ENCODE peak calls at places on chromosomes 11 and 22, in seven cellular contexts. B is ovary, D is bronchial epithelial cell, C is brain microvascular endothelial cell, I is upper lobe of right lung, Z is choroid plexus epithelial cell, F is fibroblast of lung. M is an unnamed sample.
A peak's percentile ranks its signal among the peaks of the same experiment; 100 is the strongest.

GRCh38 chr22:29702931-29703594 is 16.7 kb upstream of the CABP7 start:
- DNase-seq in F (no peak), B (no peak), C (no peak), D (no peak), I (peak; percentile 85), Z (no peak), M (no peak)

GRCh38 chr22:48288541-48288940 is 1526.1 kb downstream of the TBC1D22A start:
- DNase-seq in C (no peak), F (no peak), D (no peak), I (no peak), B (no peak), Z (no peak), M (no peak)

GRCh38 chr11:33444835-33445594 is 187.8 kb downstream of the HIPK3 start:
- DNase-seq in Z (peak; percentile 14), F (no peak), C (peak; percentile 1), B (no peak), I (no peak), D (peak; percentile 16), M (peak; percentile 54)

GRCh38 chr11:91755526-91755925 is 469.1 kb upstream of the FAT3 start:
- DNase-seq in I (no peak), C (no peak), Z (no peak), B (no peak), D (no peak), F (no peak), M (no peak)

GRCh38 chr11:45048313-45048841 is 97.7 kb upstream of the TP53I11 start:
- DNase-seq in Z (no peak), C (no peak), F (no peak), I (no peak), D (no peak), B (no peak), M (peak; percentile 83)

GRCh38 chr11:131688056-131688693 is 317.8 kb downstream of the NTM start:
- DNase-seq in Z (peak; percentile 66), B (no peak), C (peak; percentile 36), I (peak; percentile 76), F (peak; percentile 48), D (peak; percentile 10), M (peak; percentile 62)

GRCh38 chr11:129702410-129703390 is 112.9 kb upstream of the TMEM45B start:
- DNase-seq in B (no peak), Z (no peak), F (no peak), C (no peak), I (no peak), D (peak; percentile 75), M (no peak)

GRCh38 chr22:48575567-48576332 is 1251.9 kb downstream of the BRD1 start:
- DNase-seq in C (no peak), B (no peak), D (no peak), F (no peak), I (no peak), Z (no peak), M (no peak)

GRCh38 chr11:115112779-115113178 is 391.4 kb downstream of the CADM1 start:
- DNase-seq in D (no peak), C (no peak), F (no peak), I (no peak), Z (no peak), B (no peak), M (no peak)

GRCh38 chr22:27312567-27313507 is 488.7 kb downstream of the MN1 start:
- DNase-seq in Z (no peak), F (no peak), B (no peak), C (peak; percentile 11), D (no peak), I (no peak), M (no peak)

GRCh38 chr11:29312817-29313216 is 704.0 kb downstream of the KCNA4 start:
- DNase-seq in D (peak; percentile 98), I (no peak), F (peak; percentile 39), B (no peak), C (peak; percentile 67), Z (peak; percentile 62), M (peak; percentile 35)

GRCh38 chr11:69636512-69636866 is 4.5 kb upstream of the CCND1 start:
- DNase-seq in Z (peak; percentile 96), F (peak; percentile 90), B (peak; percentile 59), D (peak; percentile 35), I (peak; percentile 86), C (peak; percentile 89), M (peak; percentile 92)
- H3K4me3 ChIP-seq in Z (peak overlapping the region; percentile 96), F (peak overlapping the region; percentile 3), B (peak overlapping the region; percentile 3), D (peak overlapping the region; percentile 61), I (peak overlapping the region; percentile 55), C (peak overlapping the region; percentile 43), M (peak overlapping the region; percentile 31)

DNA sequence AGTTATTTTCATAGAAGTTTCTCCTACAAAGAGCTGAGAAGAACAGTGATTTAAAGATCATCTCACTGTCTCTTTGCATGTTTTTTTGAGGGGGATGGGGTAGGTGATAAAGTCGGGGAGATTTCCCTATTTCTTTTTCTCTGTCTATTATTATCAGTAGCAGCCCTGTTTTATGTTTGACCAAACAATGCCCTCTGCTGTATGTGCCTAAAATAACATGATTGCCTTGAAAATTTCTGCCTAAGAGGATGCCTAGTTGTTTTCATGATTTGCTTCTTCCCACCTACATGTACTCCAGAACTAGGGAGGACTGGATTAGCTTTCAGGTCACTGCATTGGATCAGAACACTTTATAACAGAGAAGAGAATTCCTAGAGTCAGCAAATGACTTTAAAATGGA is 1330.2 kb downstream of the LRRC4C start:
- DNase-seq in F (no peak), B (no peak), C (no peak), Z (peak; percentile 5), D (no peak), I (no peak), M (peak; percentile 3)
- TF ChIP-seq CTCF in F (no peak), B (no peak), C (no peak), Z (peak; percentile 7), D (no peak), I (peak; percentile 36), M (no peak)

GRCh38 chr11:57306941-57307598 is 17.7 kb downstream of the TNKS1BP1 start:
- DNase-seq in F (no peak), D (no peak), B (no peak), I (no peak), Z (no peak), C (no peak), M (no peak)
- H3K4me3 ChIP-seq in F (no peak overlapping the region), D (peak overlapping the region; percentile 1), B (no peak overlapping the region), I (peak overlapping the region; percentile 5), Z (no peak overlapping the region), C (no peak overlapping the region), M (no peak overlapping the region)

GRCh38 chr22:19036229-19036522 is 86.0 kb downstream of the DGCR2 start:
- DNase-seq in C (no peak), D (no peak), F (no peak), B (no peak), I (no peak), Z (no peak), M (no peak)

GRCh38 chr22:19038164-19038546 is 84.1 kb downstream of the DGCR2 start:
- DNase-seq in D (no peak), Z (no peak), I (no peak), B (no peak), F (no peak), C (no peak), M (no peak)

GRCh38 chr22:19035474-19036228 is 86.6 kb downstream of the DGCR2 start:
- DNase-seq in F (peak; percentile 8), B (no peak), D (no peak), I (peak; percentile 58), Z (peak; percentile 11), C (no peak), M (no peak)

GRCh38 chr22:19037282-19038163 is 84.7 kb downstream of the DGCR2 start:
- DNase-seq in I (peak; percentile 61), Z (no peak), C (no peak), D (no peak), B (no peak), F (no peak), M (no peak)

DNA sequence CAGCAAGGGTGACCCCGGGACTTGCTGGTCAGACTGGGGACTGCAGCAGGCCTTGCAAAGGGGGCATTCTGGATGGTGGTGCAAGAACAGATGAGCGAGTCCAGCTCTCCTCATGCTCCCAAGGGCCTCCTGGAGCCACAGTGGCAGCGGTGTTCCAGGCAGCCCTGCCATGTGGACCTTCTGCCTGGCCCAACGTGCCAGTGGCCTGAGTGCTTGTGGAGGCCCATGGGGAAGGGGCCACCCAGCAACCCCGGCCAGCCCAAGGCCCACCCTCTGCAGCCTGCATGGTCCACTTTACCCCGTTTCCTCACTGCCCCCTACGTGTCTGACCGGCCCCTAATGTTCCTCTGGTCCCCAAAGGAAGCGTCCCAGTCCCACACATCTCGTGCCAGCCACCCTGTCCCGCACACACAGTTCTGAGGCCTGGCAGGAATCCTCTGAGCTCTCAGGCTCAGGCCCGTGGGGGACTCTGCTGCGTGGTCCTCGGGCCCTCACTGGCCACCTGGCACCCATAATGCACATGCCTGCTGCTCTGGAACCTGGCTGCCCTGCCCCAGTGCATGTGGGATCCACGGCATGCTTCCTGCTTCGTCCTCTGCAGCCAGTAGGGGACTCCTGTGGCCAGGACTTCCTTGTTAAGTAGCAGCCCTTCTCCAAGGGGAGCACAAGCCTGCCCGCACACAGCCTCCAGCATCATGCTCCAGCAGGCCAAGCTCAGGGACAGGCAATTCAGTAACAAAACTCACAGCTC is 85.5 kb downstream of the DGCR2 start:
- DNase-seq in B (no peak), F (peak; percentile 12), C (no peak), D (no peak), Z (peak; percentile 26), I (peak; percentile 53), M (peak; percentile 14)
- TF ChIP-seq CTCF in B (no peak), F (no peak), C (peak; percentile 42), D (peak; percentile 17), Z (peak; percentile 39), I (no peak), M (no peak)

DNA sequence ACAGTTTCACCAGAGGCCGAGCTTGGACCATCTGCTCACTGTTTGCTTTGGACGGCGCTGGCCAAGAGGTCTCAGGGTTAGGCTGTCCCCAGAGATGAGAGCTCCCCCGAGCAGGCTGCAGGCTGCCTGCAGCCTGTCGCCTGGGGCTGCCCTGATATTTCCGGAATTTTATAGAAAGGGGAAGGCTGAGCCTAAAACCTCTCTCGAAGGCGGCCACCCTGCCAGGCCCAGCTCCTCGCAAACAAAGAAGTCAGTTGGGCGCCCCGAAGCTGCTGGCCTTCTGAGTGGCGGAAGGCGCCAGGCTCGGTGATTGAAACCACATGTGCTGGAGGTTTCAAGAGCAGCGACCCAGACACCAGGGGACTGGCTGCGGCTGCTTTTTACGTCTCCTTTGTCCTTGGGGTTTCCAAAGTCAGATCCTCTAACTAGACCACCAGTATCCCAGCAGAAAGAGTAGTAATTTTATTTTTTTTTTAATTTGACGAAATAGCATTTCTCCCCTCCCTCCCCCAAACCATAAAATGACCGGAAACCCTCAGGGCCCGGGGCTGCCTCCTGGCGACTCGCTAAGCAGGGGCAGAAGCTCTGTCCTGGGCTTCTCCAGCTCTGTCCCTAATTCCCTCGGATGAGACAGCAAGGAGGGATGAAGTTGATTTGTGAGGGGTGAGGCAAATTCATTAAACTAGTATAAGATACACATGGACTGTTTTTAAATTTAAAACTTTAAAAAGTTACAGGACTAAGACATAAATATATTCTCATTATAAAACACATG is 57.4 kb downstream of the CLMP start:
- DNase-seq in B (peak; percentile 84), D (no peak), F (peak; percentile 88), C (peak; percentile 46), Z (peak; percentile 75), I (peak; percentile 79), M (peak; percentile 80)
- H3K4me3 ChIP-seq in B (no peak overlapping the region), D (no peak overlapping the region), F (peak overlapping the region; percentile 7), C (no peak overlapping the region), Z (peak overlapping the region; percentile 34), I (no peak overlapping the region), M (no peak overlapping the region)

DNA sequence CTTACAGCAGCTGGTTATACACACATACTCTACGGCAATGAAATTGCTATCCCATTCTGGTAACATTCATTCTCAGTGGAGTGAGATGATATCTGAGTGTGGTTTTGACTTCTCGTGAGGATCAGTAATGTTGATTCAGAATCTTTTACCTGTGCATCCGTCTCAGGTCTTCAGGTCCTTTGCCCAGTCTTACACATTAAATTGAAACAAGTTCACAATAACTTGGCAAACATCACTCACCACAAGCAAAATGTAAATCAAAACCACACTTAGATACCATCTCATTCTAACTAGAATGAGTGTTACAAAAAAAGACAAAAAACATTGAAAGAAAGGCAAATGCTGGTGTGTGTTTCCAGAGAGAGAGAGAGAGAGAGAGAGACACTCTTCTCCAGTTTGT is 14.0 kb downstream of the RGL4 start:
- DNase-seq in Z (no peak), F (no peak), B (no peak), C (no peak), I (no peak), D (no peak), M (no peak)
- TF ChIP-seq CTCF in Z (no peak), F (no peak), B (no peak), C (no peak), I (no peak), D (no peak), M (no peak)

M was measured in fibroblast of pulmonary artery.